ENCODE peak calls at places on chromosomes 1 and 21, in four cellular contexts. One of them, this sample, is unnamed.

GRCh38 chr1:5850503-5850902 is 141.7 kb downstream of the NPHP4 start:
- DNase-seq in A549: no peak
- DNase-seq in upper lobe of left lung: no peak
- DNase-seq in psoas muscle: no peak
- DNase-seq in this sample: no peak

GRCh38 chr1:32055426-32055825 is 17.3 kb upstream of the TMEM39B start:
- DNase-seq in A549: no peak
- DNase-seq in psoas muscle: no peak
- DNase-seq in upper lobe of left lung: no peak
- DNase-seq in this sample: no peak

GRCh38 chr1:89980605-89981004 is 14.3 kb upstream of the ZNF326 start:
- DNase-seq in A549: no peak
- DNase-seq in psoas muscle: no peak
- DNase-seq in upper lobe of left lung: no peak
- DNase-seq in this sample: no peak

GRCh38 chr1:27166351-27166802 is 11.5 kb upstream of the SLC9A1 start:
- DNase-seq in psoas muscle: no peak
- DNase-seq in A549: no peak
- DNase-seq in upper lobe of left lung: no peak
- DNase-seq in this sample: no peak

GRCh38 chr1:52032785-52033131 is 852 bp downstream of the KTI12 start:
- DNase-seq in psoas muscle: peak
- DNase-seq in upper lobe of left lung: peak
- DNase-seq in A549: peak
- DNase-seq in this sample: no peak

GRCh38 chr1:164466429-164466828 is 92.6 kb upstream of the PBX1 start:
- DNase-seq in upper lobe of left lung: no peak
- DNase-seq in A549: peak
- DNase-seq in psoas muscle: no peak
- DNase-seq in this sample: peak

GRCh38 chr1:86825294-86825693 is 88.6 kb downstream of the SELENOF start:
- DNase-seq in upper lobe of left lung: no peak
- DNase-seq in A549: no peak
- DNase-seq in psoas muscle: no peak
- DNase-seq in this sample: no peak

GRCh38 chr1:170680428-170680827 is 16.5 kb downstream of the PRRX1 start:
- DNase-seq in psoas muscle: no peak
- DNase-seq in A549: no peak
- DNase-seq in upper lobe of left lung: no peak
- DNase-seq in this sample: no peak

GRCh38 chr1:228753236-228753741 is 18.0 kb downstream of the RHOU start:
- DNase-seq in psoas muscle: no peak
- DNase-seq in A549: no peak
- DNase-seq in upper lobe of left lung: no peak
- DNase-seq in this sample: no peak

GRCh38 chr1:181458419-181458818 is 24.9 kb upstream of the CACNA1E start:
- DNase-seq in psoas muscle: no peak
- DNase-seq in A549: no peak
- DNase-seq in upper lobe of left lung: no peak
- DNase-seq in this sample: no peak

GRCh38 chr1:31723828-31724359 is 20.1 kb upstream of the COL16A1 start:
- DNase-seq in psoas muscle: peak
- DNase-seq in A549: no peak
- DNase-seq in upper lobe of left lung: no peak
- DNase-seq in this sample: peak

GRCh38 chr1:181179980-181180964 is 91.8 kb downstream of the IER5 start:
- DNase-seq in upper lobe of left lung: no peak
- DNase-seq in A549: no peak
- DNase-seq in psoas muscle: peak
- DNase-seq in this sample: no peak

GRCh38 chr21:43209575-43210453 is 41.0 kb downstream of the CRYAA start:
- DNase-seq in psoas muscle: peak
- DNase-seq in A549: peak
- DNase-seq in upper lobe of left lung: peak
- DNase-seq in this sample: peak

GRCh38 chr1:183881387-183882084 is 76.6 kb downstream of the RGL1 start:
- DNase-seq in A549: peak
- DNase-seq in psoas muscle: peak
- DNase-seq in upper lobe of left lung: no peak
- DNase-seq in this sample: peak

GRCh38 chr1:183363967-183364366 is 54.2 kb downstream of the NMNAT2 start:
- DNase-seq in upper lobe of left lung: no peak
- DNase-seq in A549: no peak
- DNase-seq in psoas muscle: no peak
- DNase-seq in this sample: no peak

GRCh38 chr21:41798326-41798725 is 31.5 kb upstream of the RIPK4 start:
- DNase-seq in psoas muscle: no peak
- DNase-seq in upper lobe of left lung: peak
- DNase-seq in A549: no peak
- DNase-seq in this sample: no peak

DNA sequence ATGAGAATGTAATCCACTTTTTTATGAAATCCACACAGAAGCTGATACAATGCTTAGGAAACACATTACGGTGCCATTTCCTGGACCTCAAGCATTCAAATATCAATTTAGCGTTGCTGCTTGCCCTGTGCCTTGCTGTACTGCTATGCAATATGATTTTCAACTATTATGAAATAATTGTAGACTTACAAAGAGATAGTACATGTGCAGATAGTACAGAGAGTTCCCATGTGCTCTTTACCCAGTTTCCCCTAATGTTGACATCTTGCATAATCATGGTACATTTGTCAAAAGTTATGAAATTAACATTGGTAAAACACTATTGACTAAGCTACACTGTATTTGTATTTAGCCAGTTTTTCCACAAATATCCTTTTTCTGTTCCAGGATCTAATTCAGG is 37.7 kb upstream of the PTBP2 start:
- DNase-seq in upper lobe of left lung: no peak
- DNase-seq in A549: no peak
- DNase-seq in psoas muscle: no peak
- DNase-seq in this sample: no peak
- H3K27ac ChIP-seq in upper lobe of left lung: peak
- H3K27ac ChIP-seq in A549: no peak
- H3K27ac ChIP-seq in psoas muscle: no peak
- H3K27ac ChIP-seq in this sample: no peak

GRCh38 chr1:155966135-155966534 is 12.2 kb downstream of the ARHGEF2 start:
- DNase-seq in psoas muscle: no peak
- DNase-seq in upper lobe of left lung: no peak
- DNase-seq in A549: no peak
- DNase-seq in this sample: no peak
- TF ChIP-seq CTCF in psoas muscle: peak
- TF ChIP-seq CTCF in upper lobe of left lung: peak
- TF ChIP-seq CTCF in A549: no peak
- TF ChIP-seq CTCF in this sample: no peak

DNA sequence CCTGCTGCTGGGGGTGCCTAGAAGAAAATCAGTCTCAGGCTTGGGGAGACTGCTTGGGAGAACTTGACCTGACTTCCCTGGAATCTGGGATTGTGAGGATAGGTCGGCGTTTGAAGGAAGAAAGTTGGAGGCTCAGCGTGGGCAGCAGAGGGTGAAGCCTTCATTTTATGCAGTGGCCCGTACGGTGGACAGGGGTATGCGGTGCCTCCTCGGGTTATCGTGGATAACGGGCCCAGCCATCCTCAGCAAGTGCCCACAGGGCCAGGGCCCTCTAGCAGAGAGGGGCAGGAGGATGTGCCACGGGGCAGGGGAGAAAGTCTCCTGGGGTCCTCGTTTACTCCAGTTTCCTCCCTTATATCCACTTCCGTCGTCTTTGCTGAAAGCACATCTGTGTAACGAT is 34.0 kb downstream of the CHAF1B start:
- DNase-seq in psoas muscle: no peak
- DNase-seq in upper lobe of left lung: no peak
- DNase-seq in A549: no peak
- DNase-seq in this sample: no peak
- H3K27ac ChIP-seq in psoas muscle: no peak
- H3K27ac ChIP-seq in upper lobe of left lung: no peak
- H3K27ac ChIP-seq in A549: no peak
- H3K27ac ChIP-seq in this sample: peak

GRCh38 chr1:97017895-97018294 is 296.3 kb downstream of the PTBP2 start:
- DNase-seq in A549: peak
- DNase-seq in psoas muscle: no peak
- DNase-seq in upper lobe of left lung: no peak
- DNase-seq in this sample: no peak
- TF ChIP-seq CTCF in A549: no peak
- TF ChIP-seq CTCF in psoas muscle: no peak
- TF ChIP-seq CTCF in upper lobe of left lung: no peak
- TF ChIP-seq CTCF in this sample: no peak

GRCh38 chr1:9311489-9311888 is 18.8 kb downstream of the SPSB1 start:
- DNase-seq in upper lobe of left lung: no peak
- DNase-seq in psoas muscle: no peak
- DNase-seq in A549: no peak
- DNase-seq in this sample: no peak
- H3K27ac ChIP-seq in upper lobe of left lung: no peak
- H3K27ac ChIP-seq in psoas muscle: no peak
- H3K27ac ChIP-seq in A549: peak
- H3K27ac ChIP-seq in this sample: no peak

GRCh38 chr21:35204850-35205564 is 155.9 kb upstream of the RUNX1 start:
- DNase-seq in A549: no peak
- DNase-seq in psoas muscle: peak
- DNase-seq in upper lobe of left lung: no peak
- DNase-seq in this sample: no peak
- TF ChIP-seq CTCF in A549: no peak
- TF ChIP-seq CTCF in psoas muscle: no peak
- TF ChIP-seq CTCF in upper lobe of left lung: no peak
- TF ChIP-seq CTCF in this sample: no peak

GRCh38 chr1:178630418-178630817 is 94.6 kb upstream of the RALGPS2 start:
- DNase-seq in upper lobe of left lung: no peak
- DNase-seq in A549: no peak
- DNase-seq in psoas muscle: no peak
- DNase-seq in this sample: no peak

GRCh38 chr1:178625695-178626094 is 99.3 kb upstream of the RALGPS2 start:
- DNase-seq in upper lobe of left lung: no peak
- DNase-seq in A549: no peak
- DNase-seq in psoas muscle: no peak
- DNase-seq in this sample: no peak

GRCh38 chr1:178629549-178630154 is 95.4 kb upstream of the RALGPS2 start:
- DNase-seq in psoas muscle: no peak
- DNase-seq in A549: no peak
- DNase-seq in upper lobe of left lung: no peak
- DNase-seq in this sample: no peak

GRCh38 chr1:178627037-178627436 is 98.0 kb upstream of the RALGPS2 start:
- DNase-seq in psoas muscle: no peak
- DNase-seq in upper lobe of left lung: no peak
- DNase-seq in A549: no peak
- DNase-seq in this sample: no peak

DNA sequence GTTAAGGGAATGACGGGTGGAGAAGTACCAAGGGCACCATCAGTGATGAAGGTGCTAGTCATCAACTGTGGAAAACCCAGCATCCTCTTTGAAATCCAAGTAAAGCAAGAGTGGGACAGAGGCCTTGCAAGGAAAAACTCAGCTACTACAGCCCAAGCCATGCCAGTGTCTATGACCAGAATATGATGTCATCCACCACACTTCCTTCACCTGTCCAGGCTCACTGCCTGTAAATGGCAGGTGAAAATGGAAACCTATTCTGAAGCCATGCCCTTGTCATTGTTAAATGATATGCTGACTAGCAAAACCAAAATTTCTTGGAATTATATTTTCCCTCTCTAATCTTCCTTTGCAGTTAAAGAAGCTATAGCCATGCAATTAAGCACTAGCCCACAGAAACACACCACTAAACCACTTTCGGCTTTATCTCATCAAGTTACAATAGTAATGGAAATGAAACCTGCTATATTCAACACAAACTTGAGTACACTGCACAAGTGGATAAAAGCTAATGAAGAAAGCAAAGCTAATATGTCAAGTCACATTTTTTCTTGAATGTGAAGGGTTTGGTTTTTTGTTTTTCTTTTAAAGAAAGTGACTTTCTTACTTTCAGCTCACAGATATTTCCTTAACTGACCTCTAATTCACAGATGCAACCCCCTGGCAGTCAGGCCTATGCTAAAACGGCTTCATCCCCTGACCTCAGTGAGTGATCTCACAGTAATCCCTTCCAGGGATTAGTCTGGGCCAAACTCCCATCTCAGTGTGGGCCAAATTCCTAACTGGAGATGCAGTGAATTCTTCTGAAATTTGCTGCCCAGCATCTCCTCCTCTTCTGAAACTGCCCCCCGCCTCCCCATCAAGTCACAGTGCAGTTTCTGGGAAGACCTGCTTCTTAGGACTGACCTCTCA is 96.2 kb upstream of the RALGPS2 start:
- DNase-seq in A549: no peak
- DNase-seq in upper lobe of left lung: no peak
- DNase-seq in psoas muscle: peak
- DNase-seq in this sample: no peak
- H3K27ac ChIP-seq in A549: no peak
- H3K27ac ChIP-seq in upper lobe of left lung: no peak
- H3K27ac ChIP-seq in psoas muscle: no peak
- H3K27ac ChIP-seq in this sample: no peak